ENCODE peak calls at places on chromosome 22, in eight cellular contexts. One of them, this sample, is unnamed.

GRCh38 chr22:45970709-45971388 is 6.1 kb downstream of the WNT7B start:
- DNase-seq in spleen: no peak
- DNase-seq in body of pancreas: no peak
- DNase-seq in heart left ventricle: no peak
- DNase-seq in CD8-positive, alpha-beta T cell: no peak
- DNase-seq in Peyer's patch: no peak
- DNase-seq in A549: no peak
- DNase-seq in left ventricle myocardium inferior: no peak
- DNase-seq in this sample: no peak

GRCh38 chr22:21642584-21643448 is 714 bp downstream of the SDF2L1 start:
- DNase-seq in spleen: peak; percentile 87
- DNase-seq in body of pancreas: peak; percentile 67
- DNase-seq in heart left ventricle: peak; percentile 72
- DNase-seq in CD8-positive, alpha-beta T cell: peak; percentile 57
- DNase-seq in Peyer's patch: peak; percentile 60
- DNase-seq in A549: peak; percentile 51
- DNase-seq in left ventricle myocardium inferior: no peak
- DNase-seq in this sample: no peak

GRCh38 chr22:47453049-47453448 is 690.6 kb downstream of the TBC1D22A start:
- DNase-seq in spleen: no peak
- DNase-seq in body of pancreas: no peak
- DNase-seq in heart left ventricle: no peak
- DNase-seq in CD8-positive, alpha-beta T cell: no peak
- DNase-seq in Peyer's patch: no peak
- DNase-seq in A549: no peak
- DNase-seq in left ventricle myocardium inferior: no peak
- DNase-seq in this sample: no peak

GRCh38 chr22:30318773-30319419 is 7.8 kb downstream of the TBC1D10A start:
- DNase-seq in spleen: no peak
- DNase-seq in body of pancreas: no peak
- DNase-seq in heart left ventricle: no peak
- DNase-seq in CD8-positive, alpha-beta T cell: no peak
- DNase-seq in Peyer's patch: no peak
- DNase-seq in A549: no peak
- DNase-seq in left ventricle myocardium inferior: peak; percentile 11
- DNase-seq in this sample: no peak

GRCh38 chr22:44247923-44248892 is 64.5 kb downstream of the SHISAL1 start:
- DNase-seq in spleen: no peak
- DNase-seq in body of pancreas: no peak
- DNase-seq in heart left ventricle: no peak
- DNase-seq in CD8-positive, alpha-beta T cell: no peak
- DNase-seq in Peyer's patch: no peak
- DNase-seq in A549: no peak
- DNase-seq in left ventricle myocardium inferior: no peak
- DNase-seq in this sample: peak; percentile 23

GRCh38 chr22:46331496-46331895 is 4.0 kb upstream of the TRMU start:
- DNase-seq in spleen: peak; percentile 53
- DNase-seq in body of pancreas: no peak
- DNase-seq in heart left ventricle: no peak
- DNase-seq in CD8-positive, alpha-beta T cell: no peak
- DNase-seq in Peyer's patch: no peak
- DNase-seq in A549: no peak
- DNase-seq in left ventricle myocardium inferior: no peak
- DNase-seq in this sample: no peak

GRCh38 chr22:31628969-31629723 is 32.9 kb downstream of the PISD start:
- DNase-seq in spleen: peak; percentile 79
- DNase-seq in body of pancreas: no peak
- DNase-seq in heart left ventricle: no peak
- DNase-seq in CD8-positive, alpha-beta T cell: no peak
- DNase-seq in Peyer's patch: peak; percentile 49
- DNase-seq in A549: no peak
- DNase-seq in left ventricle myocardium inferior: no peak
- DNase-seq in this sample: no peak

GRCh38 chr22:44392446-44392921 is 79.7 kb upstream of the SHISAL1 start:
- DNase-seq in spleen: peak; percentile 51
- DNase-seq in body of pancreas: peak; percentile 3
- DNase-seq in heart left ventricle: peak; percentile 23
- DNase-seq in CD8-positive, alpha-beta T cell: no peak
- DNase-seq in Peyer's patch: no peak
- DNase-seq in A549: no peak
- DNase-seq in left ventricle myocardium inferior: peak; percentile 2
- DNase-seq in this sample: no peak

GRCh38 chr22:31094741-31095140 is 12.6 kb downstream of the SELENOM start:
- DNase-seq in spleen: no peak
- DNase-seq in body of pancreas: no peak
- DNase-seq in heart left ventricle: no peak
- DNase-seq in CD8-positive, alpha-beta T cell: no peak
- DNase-seq in Peyer's patch: no peak
- DNase-seq in A549: no peak
- DNase-seq in left ventricle myocardium inferior: no peak
- DNase-seq in this sample: no peak

GRCh38 chr22:47098554-47098953 is 336.1 kb downstream of the TBC1D22A start:
- DNase-seq in spleen: no peak
- DNase-seq in body of pancreas: no peak
- DNase-seq in heart left ventricle: no peak
- DNase-seq in CD8-positive, alpha-beta T cell: no peak
- DNase-seq in Peyer's patch: no peak
- DNase-seq in A549: no peak
- DNase-seq in left ventricle myocardium inferior: no peak
- DNase-seq in this sample: no peak

GRCh38 chr22:34055525-34056200 is 135.4 kb upstream of the LARGE1 start:
- DNase-seq in spleen: no peak
- DNase-seq in body of pancreas: no peak
- DNase-seq in heart left ventricle: no peak
- DNase-seq in CD8-positive, alpha-beta T cell: no peak
- DNase-seq in Peyer's patch: no peak
- DNase-seq in A549: peak; percentile 7
- DNase-seq in left ventricle myocardium inferior: no peak
- DNase-seq in this sample: no peak

GRCh38 chr22:21447694-21448402 is 19.3 kb upstream of the TMEM191C start:
- DNase-seq in spleen: peak; percentile 55
- DNase-seq in body of pancreas: peak; percentile 83
- DNase-seq in heart left ventricle: no peak
- DNase-seq in CD8-positive, alpha-beta T cell: no peak
- DNase-seq in Peyer's patch: no peak
- DNase-seq in A549: no peak
- DNase-seq in left ventricle myocardium inferior: no peak
- DNase-seq in this sample: no peak

GRCh38 chr22:22110548-22111266 is 128.1 kb upstream of the TOP3B start:
- DNase-seq in spleen: peak; percentile 93
- DNase-seq in body of pancreas: peak; percentile 40
- DNase-seq in heart left ventricle: peak; percentile 56
- DNase-seq in CD8-positive, alpha-beta T cell: no peak
- DNase-seq in Peyer's patch: peak; percentile 88
- DNase-seq in A549: peak; percentile 52
- DNase-seq in left ventricle myocardium inferior: no peak
- DNase-seq in this sample: no peak

GRCh38 chr22:37918580-37919274 is 12.6 kb downstream of the MICALL1 start:
- DNase-seq in spleen: no peak
- DNase-seq in body of pancreas: no peak
- DNase-seq in heart left ventricle: peak; percentile 45
- DNase-seq in CD8-positive, alpha-beta T cell: no peak
- DNase-seq in Peyer's patch: no peak
- DNase-seq in A549: no peak
- DNase-seq in left ventricle myocardium inferior: no peak
- DNase-seq in this sample: no peak

DNA sequence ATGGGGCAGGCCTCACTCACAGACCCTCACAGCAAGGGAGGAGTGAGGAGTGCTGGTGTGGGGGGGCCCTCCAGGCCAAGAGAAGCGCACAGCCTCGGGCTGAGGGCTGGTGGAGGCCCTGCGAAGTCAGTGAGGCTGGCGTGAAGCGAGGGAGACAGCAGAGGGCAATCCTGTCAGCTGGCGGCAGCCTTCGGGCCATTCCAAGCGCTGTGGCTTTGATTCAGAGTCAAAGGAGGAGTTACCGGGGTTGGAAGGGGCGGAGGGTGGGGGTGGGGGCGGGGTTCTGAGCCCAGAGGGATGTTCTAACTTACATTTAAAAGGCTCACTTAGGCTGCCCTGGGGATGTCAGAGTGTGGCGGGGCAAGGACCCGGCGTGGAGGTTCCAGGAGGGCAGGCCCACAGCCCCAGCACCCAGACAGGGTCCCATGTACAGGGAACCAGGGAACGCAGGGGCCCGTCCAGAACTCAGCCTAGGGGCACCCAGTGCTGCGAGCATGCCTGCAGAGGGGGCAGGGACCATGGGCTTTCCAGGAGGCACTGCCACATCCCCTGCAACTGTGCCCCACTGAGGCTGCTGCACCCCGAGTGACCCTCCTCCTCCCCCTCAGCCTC is 39.5 kb upstream of the TTLL12 start:
- DNase-seq in spleen: no peak
- DNase-seq in body of pancreas: no peak
- DNase-seq in heart left ventricle: no peak
- DNase-seq in CD8-positive, alpha-beta T cell: no peak
- DNase-seq in Peyer's patch: no peak
- DNase-seq in A549: no peak
- DNase-seq in left ventricle myocardium inferior: no peak
- DNase-seq in this sample: no peak
- TF ChIP-seq CTCF in spleen: no peak
- TF ChIP-seq CTCF in body of pancreas: no peak
- TF ChIP-seq CTCF in heart left ventricle: no peak
- TF ChIP-seq CTCF in CD8-positive, alpha-beta T cell: no peak
- TF ChIP-seq CTCF in Peyer's patch: no peak
- TF ChIP-seq CTCF in A549: no peak
- TF ChIP-seq CTCF in left ventricle myocardium inferior: no peak
- TF ChIP-seq CTCF in this sample: no peak

GRCh38 chr22:49326558-49326957 is 501.1 kb downstream of the BRD1 start:
- DNase-seq in spleen: peak; percentile 21
- DNase-seq in body of pancreas: no peak
- DNase-seq in heart left ventricle: no peak
- DNase-seq in CD8-positive, alpha-beta T cell: no peak
- DNase-seq in Peyer's patch: no peak
- DNase-seq in A549: no peak
- DNase-seq in left ventricle myocardium inferior: no peak
- DNase-seq in this sample: no peak
- H3K4me1 ChIP-seq in spleen: no peaks in the 10 kb centered on the region
- H3K4me1 ChIP-seq in body of pancreas: no peaks in the 10 kb centered on the region
- H3K4me1 ChIP-seq in heart left ventricle: no peaks in the 10 kb centered on the region
- H3K4me1 ChIP-seq in CD8-positive, alpha-beta T cell: no peaks in the 10 kb centered on the region
- H3K4me1 ChIP-seq in Peyer's patch: no peaks in the 10 kb centered on the region
- H3K4me1 ChIP-seq in A549: no peaks in the 10 kb centered on the region
- H3K4me1 ChIP-seq in left ventricle myocardium inferior: no peaks in the 10 kb centered on the region
- H3K4me1 ChIP-seq in this sample: no peaks in the 10 kb centered on the region

GRCh38 chr22:38956551-38956950 is 858 bp upstream of the APOBEC3A start:
- DNase-seq in spleen: peak; percentile 72
- DNase-seq in body of pancreas: no peak
- DNase-seq in heart left ventricle: no peak
- DNase-seq in CD8-positive, alpha-beta T cell: no peak
- DNase-seq in Peyer's patch: no peak
- DNase-seq in A549: no peak
- DNase-seq in left ventricle myocardium inferior: no peak
- DNase-seq in this sample: no peak

GRCh38 chr22:38957808-38958207 is 399 bp downstream of the APOBEC3A start:
- DNase-seq in spleen: no peak
- DNase-seq in body of pancreas: no peak
- DNase-seq in heart left ventricle: no peak
- DNase-seq in CD8-positive, alpha-beta T cell: no peak
- DNase-seq in Peyer's patch: no peak
- DNase-seq in A549: no peak
- DNase-seq in left ventricle myocardium inferior: no peak
- DNase-seq in this sample: no peak

GRCh38 chr22:38959574-38959973 is 2.2 kb downstream of the APOBEC3A start:
- DNase-seq in spleen: peak; percentile 47
- DNase-seq in body of pancreas: no peak
- DNase-seq in heart left ventricle: no peak
- DNase-seq in CD8-positive, alpha-beta T cell: no peak
- DNase-seq in Peyer's patch: no peak
- DNase-seq in A549: no peak
- DNase-seq in left ventricle myocardium inferior: no peak
- DNase-seq in this sample: no peak

GRCh38 chr22:38957046-38957770 is at the start of gene APOBEC3A:
- DNase-seq in spleen: peak; percentile 86
- DNase-seq in body of pancreas: no peak
- DNase-seq in heart left ventricle: no peak
- DNase-seq in CD8-positive, alpha-beta T cell: no peak
- DNase-seq in Peyer's patch: no peak
- DNase-seq in A549: no peak
- DNase-seq in left ventricle myocardium inferior: peak; percentile 29
- DNase-seq in this sample: no peak

DNA sequence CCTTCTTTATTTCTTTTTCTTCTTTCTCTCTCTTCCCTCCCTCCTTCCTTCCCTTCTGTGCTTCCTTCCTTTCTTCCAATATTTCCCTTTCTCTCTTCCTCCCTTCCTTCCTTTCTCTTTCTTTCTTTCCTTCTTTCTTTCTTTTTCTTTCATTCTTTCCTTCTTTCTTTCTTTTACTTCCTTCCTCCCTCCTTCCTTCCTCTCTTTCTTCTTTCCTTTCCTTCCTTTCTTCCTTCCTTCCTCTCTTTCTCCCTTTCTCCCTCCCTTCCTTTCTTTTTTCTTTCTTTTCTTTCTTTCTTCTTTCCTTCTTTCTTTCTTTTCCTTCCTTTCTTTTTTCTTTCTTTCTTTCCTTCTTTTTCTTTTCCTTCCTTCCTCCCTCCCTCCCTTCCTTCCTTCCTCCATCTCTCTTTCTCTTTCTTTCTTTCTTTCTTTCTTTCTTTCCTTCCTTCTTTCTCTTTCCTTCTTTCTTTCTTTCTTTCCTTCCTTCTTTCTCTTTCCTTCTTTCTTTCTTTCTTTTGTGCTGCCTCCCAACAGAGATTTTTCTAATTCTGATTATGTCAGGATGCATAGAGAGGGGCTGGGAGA is 1.0 kb downstream of the APOBEC3A start:
- DNase-seq in spleen: no peak
- DNase-seq in body of pancreas: no peak
- DNase-seq in heart left ventricle: no peak
- DNase-seq in CD8-positive, alpha-beta T cell: no peak
- DNase-seq in Peyer's patch: no peak
- DNase-seq in A549: no peak
- DNase-seq in left ventricle myocardium inferior: no peak
- DNase-seq in this sample: no peak
- TF ChIP-seq CTCF in spleen: no peak
- TF ChIP-seq CTCF in body of pancreas: no peak
- TF ChIP-seq CTCF in heart left ventricle: no peak
- TF ChIP-seq CTCF in CD8-positive, alpha-beta T cell: no peak
- TF ChIP-seq CTCF in Peyer's patch: no peak
- TF ChIP-seq CTCF in A549: no peak
- TF ChIP-seq CTCF in left ventricle myocardium inferior: no peak
- TF ChIP-seq CTCF in this sample: no peak

DNA sequence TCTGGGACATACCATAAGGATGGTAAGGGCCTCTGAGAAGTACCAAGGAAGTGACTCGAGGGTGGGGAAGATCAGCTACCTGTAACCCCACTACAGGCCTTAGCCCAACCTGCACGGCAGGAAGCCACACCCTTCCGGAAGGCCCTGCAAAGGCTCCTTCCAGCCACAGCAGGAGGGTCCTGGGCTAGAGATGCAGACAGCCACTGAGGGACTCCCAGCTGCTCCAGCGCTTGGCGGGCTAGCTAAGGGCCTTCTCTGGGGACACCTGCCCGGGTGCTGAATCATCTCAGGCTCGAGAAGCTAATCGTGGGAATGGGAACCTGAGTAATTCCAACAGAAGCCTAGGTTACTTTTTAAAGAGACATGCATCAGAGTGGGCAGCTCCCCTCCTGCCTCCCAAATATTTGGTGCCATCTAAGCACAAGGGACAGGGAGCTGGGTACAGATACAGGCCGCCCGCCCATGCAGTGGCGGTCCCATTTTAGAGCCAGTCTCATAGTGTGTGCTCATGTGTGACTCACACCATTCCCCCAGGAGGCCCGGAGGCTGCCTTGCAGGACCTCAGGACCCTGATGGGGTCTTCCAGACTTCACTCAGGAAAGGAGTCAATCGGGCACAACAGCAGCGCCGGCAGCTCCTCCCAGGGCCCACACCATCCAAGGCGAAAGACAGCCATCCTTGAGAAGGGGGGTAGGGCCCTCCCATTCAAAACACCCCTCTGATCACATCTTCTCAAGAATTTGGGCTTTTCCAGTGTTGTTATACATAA is 8.0 kb downstream of the MYH9 start:
- DNase-seq in spleen: peak; percentile 89
- DNase-seq in body of pancreas: peak; percentile 57
- DNase-seq in heart left ventricle: no peak
- DNase-seq in CD8-positive, alpha-beta T cell: peak; percentile 60
- DNase-seq in Peyer's patch: peak; percentile 77
- DNase-seq in A549: no peak
- DNase-seq in left ventricle myocardium inferior: no peak
- DNase-seq in this sample: no peak
- H3K4me1 ChIP-seq in spleen: peaks cover 100% of the 10 kb centered on the region
- H3K4me1 ChIP-seq in body of pancreas: peaks cover 92% of the 10 kb centered on the region
- H3K4me1 ChIP-seq in heart left ventricle: peaks cover 100% of the 10 kb centered on the region
- H3K4me1 ChIP-seq in CD8-positive, alpha-beta T cell: peaks cover 89% of the 10 kb centered on the region
- H3K4me1 ChIP-seq in Peyer's patch: peaks cover 54% of the 10 kb centered on the region
- H3K4me1 ChIP-seq in A549: peaks cover 67% of the 10 kb centered on the region
- H3K4me1 ChIP-seq in left ventricle myocardium inferior: peaks cover 100% of the 10 kb centered on the region
- H3K4me1 ChIP-seq in this sample: peaks cover 37% of the 10 kb centered on the region

This sample was measured in adrenal gland.